ENCODE peak calls at places on chromosomes 6 and 20, in five cellular contexts. O is fibroblast of pulmonary artery, K is AG09309, J is PC-3, U is foreskin fibroblast. M is an unnamed sample.

GRCh38 chr6:13428528-13429405 is 58.6 kb downstream of the GFOD1 start:
- DNase-seq in K (no peak), J (no peak), O (no peak), U (no peak), M (no peak)

GRCh38 chr6:165515963-165516624 is 146.9 kb downstream of the PDE10A start:
- DNase-seq in J (peak), K (no peak), O (peak), U (no peak), M (no peak)

GRCh38 chr6:169216830-169217229 is 36.8 kb downstream of the THBS2 start:
- DNase-seq in K (no peak), U (peak), O (no peak), J (no peak), M (no peak)

GRCh38 chr6:110198561-110198960 is 18.3 kb downstream of the CDC40 start:
- DNase-seq in K (no peak), U (no peak), O (no peak), J (no peak), M (no peak)

GRCh38 chr6:132096996-132097395 is 145.8 kb upstream of the CCN2 start:
- DNase-seq in J (no peak), U (no peak), O (no peak), K (no peak), M (no peak)

GRCh38 chr20:9838035-9838377 is 870 bp downstream of the PAK5 start:
- DNase-seq in J (no peak), U (no peak), O (no peak), K (no peak), M (no peak)

GRCh38 chr6:15501806-15502450 is 160.9 kb downstream of the DTNBP1 start:
- DNase-seq in O (peak), K (no peak), J (peak), U (no peak), M (peak)

GRCh38 chr6:11918021-11918738 is 93.9 kb upstream of the HIVEP1 start:
- DNase-seq in J (no peak), U (peak), O (peak), K (peak), M (peak)

GRCh38 chr6:1860756-1861369 is 251.1 kb downstream of the FOXC1 start:
- DNase-seq in O (no peak), K (no peak), J (no peak), U (no peak), M (no peak)

GRCh38 chr6:106027760-106028159 is 58.4 kb upstream of the PRDM1 start:
- DNase-seq in K (no peak), O (no peak), U (no peak), J (no peak), M (no peak)

DNA sequence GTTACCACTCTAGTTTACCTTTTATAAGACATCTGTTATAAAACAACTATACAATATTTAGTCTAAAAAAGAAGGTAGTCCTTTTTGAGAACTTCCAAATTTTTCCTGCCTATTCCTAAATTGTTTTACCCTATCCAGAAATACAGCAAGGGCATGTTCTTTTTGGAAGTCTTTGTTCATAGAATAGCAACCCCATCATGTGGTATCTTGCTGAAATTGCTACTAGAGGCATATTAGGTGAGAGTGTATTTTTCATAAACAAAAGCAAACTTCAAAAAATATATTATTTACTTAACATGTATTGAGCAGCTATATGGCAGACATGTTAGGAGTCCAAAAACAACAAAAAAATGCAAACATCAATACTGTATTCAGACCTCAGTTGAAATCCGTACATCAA is 371.8 kb upstream of the NRSN1 start:
- DNase-seq in K (no peak), J (peak), U (no peak), O (no peak), M (no peak)
- TF ChIP-seq CTCF in K (no peak), J (peak), U (no peak), O (no peak), M (no peak)

GRCh38 chr20:45539382-45539781 is at the start of gene WFDC6:
- DNase-seq in K (no peak), U (no peak), O (no peak), J (no peak), M (no peak)
- H3K4me3 ChIP-seq in K (no peak), U (no peak), O (no peak), J (no peak), M (no peak)

DNA sequence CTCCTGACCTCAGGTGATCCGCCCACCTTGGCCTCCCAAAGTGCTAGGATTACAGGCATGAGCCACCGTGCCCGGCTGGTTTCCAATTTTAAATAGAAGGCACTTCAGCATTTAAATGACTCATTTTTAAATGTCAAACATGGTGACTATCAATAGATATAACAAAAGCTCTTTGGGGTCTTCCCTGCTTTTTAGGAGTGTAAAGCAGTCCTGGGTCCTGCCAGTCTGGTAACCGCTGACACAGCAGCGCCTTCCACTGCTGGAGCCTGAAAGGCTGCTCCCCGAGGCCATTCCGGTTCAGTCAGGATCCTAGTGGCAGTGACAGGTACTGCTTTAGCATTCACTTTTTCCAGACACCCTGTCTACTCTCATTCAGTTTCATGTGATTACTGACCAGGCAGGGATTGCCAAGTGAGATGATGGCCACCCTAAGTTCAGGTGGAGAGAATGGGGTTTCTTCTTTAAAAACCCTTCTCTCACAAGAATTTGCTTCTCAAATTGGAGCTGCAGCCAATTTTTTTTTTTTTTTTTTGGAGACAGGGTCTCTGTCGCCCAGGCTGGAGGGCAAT is 5.1 kb downstream of the DIDO1 start:
- DNase-seq in O (peak), U (no peak), K (no peak), J (peak), M (no peak)
- TF ChIP-seq CTCF in O (peak), U (peak), K (peak), J (peak), M (peak)

GRCh38 chr6:3231213-3232016 is 4.0 kb upstream of the TUBB2B start:
- DNase-seq in U (peak), J (peak), O (peak), K (no peak), M (no peak)
- H3K4me3 ChIP-seq in U (peak), J (peak), O (peak), K (peak), M (peak)

GRCh38 chr6:5103250-5103649 is 18.1 kb downstream of the PPP1R3G start:
- DNase-seq in O (no peak), K (no peak), U (no peak), J (no peak), M (no peak)
- TF ChIP-seq CTCF in O (no peak), K (no peak), U (no peak), J (no peak), M (no peak)

DNA sequence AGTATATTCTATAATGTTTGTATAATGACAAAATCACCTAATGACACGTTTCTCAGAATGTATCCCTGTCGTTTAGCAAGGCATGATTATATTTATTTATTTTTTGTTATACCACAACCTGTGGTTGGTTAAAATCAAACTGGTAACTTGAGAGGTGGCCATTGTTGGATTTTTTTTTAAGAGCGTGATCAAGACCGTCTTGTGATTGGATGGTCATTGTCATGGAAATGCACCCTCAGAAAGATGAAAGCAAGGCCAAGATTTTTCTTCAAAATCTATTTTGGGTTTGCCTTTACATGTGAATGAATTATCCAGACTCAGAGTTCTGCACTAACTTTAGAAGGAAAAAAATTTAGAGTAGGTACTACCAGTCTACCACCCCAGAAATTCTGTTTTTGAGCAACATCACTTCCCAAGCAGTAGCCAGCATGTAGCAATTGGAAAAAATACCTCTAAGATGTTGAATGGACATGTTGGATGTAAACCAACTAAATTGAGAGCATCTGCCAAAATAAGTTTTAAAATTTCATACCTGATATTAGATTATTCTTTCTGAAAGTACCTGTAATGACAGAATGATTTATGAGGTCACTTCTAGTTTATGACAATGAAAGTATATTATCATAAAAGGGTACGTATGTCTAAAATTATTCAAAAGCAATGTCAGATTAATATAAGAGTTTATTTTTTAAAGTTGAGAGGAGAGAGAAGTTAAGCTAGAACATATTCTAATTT is 50.8 kb downstream of the NCOA7 start:
- DNase-seq in K (no peak), J (no peak), O (no peak), U (no peak), M (no peak)
- H3K4me3 ChIP-seq in K (no peak), J (no peak), O (no peak), U (no peak), M (no peak)